ENCODE peak calls at places on chromosomes 5 and 9, in seven cellular contexts. N, O, F, V, P, Q and U are unnamed samples.

GRCh38 chr9:126304946-126305370 is 21.7 kb upstream of the MVB12B start:
- DNase-seq in F (no peak), O (no peak), N (no peak), Q (no peak), P (no peak), V (no peak), U (peak)

GRCh38 chr5:150587830-150588494 is 52.5 kb upstream of the SYNPO start:
- DNase-seq in O (no peak), N (no peak), P (peak), Q (no peak), F (no peak), V (no peak), U (no peak)

GRCh38 chr5:133876266-133876665 is 92.2 kb downstream of the C5orf15 start:
- DNase-seq in O (no peak), N (no peak), Q (no peak), P (no peak), F (no peak), V (peak), U (no peak)

GRCh38 chr9:96021616-96022444 is 146.3 kb downstream of the ERCC6L2 start:
- DNase-seq in N (no peak), F (peak), P (no peak), Q (no peak), O (no peak), V (no peak), U (no peak)

GRCh38 chr9:120403543-120403856 is 176.5 kb downstream of the CDK5RAP2 start:
- DNase-seq in F (no peak), Q (no peak), V (no peak), P (peak), O (no peak), N (no peak), U (no peak)

GRCh38 chr9:6884101-6884500 is 126.3 kb downstream of the KDM4C start:
- DNase-seq in P (no peak), V (no peak), N (no peak), F (no peak), O (no peak), Q (no peak), U (no peak)

GRCh38 chr9:76027426-76027825 is 137.0 kb downstream of the PCSK5 start:
- DNase-seq in O (no peak), V (no peak), P (no peak), N (no peak), Q (peak), F (no peak), U (no peak)

GRCh38 chr9:83208065-83208850 is 145.3 kb upstream of the RASEF start:
- DNase-seq in F (no peak), O (no peak), Q (peak), N (no peak), P (no peak), V (no peak), U (no peak)

GRCh38 chr5:169158764-169159163 is 142.2 kb downstream of the SLIT3 start:
- DNase-seq in V (no peak), N (no peak), Q (no peak), F (no peak), P (no peak), O (no peak), U (no peak)

GRCh38 chr5:157345067-157345466 is 79.1 kb downstream of the CYFIP2 start:
- DNase-seq in V (no peak), F (no peak), P (no peak), O (no peak), Q (no peak), N (no peak), U (no peak)

GRCh38 chr5:111158105-111158744 is 66.0 kb upstream of the CAMK4 start:
- DNase-seq in N (peak), Q (peak), O (peak), V (no peak), P (peak), F (peak), U (peak)
- TF ChIP-seq CTCF in N (peak), Q (no peak), O (peak), V (peak), P (peak), F (peak), U (peak)

GRCh38 chr5:124065508-124065907 is 553.5 kb downstream of the CSNK1G3 start:
- DNase-seq in V (no peak), P (no peak), F (no peak), N (no peak), Q (no peak), O (no peak), U (no peak)
- TF ChIP-seq CTCF in V (no peak), P (no peak), F (no peak), N (no peak), Q (no peak), O (no peak), U (no peak)

DNA sequence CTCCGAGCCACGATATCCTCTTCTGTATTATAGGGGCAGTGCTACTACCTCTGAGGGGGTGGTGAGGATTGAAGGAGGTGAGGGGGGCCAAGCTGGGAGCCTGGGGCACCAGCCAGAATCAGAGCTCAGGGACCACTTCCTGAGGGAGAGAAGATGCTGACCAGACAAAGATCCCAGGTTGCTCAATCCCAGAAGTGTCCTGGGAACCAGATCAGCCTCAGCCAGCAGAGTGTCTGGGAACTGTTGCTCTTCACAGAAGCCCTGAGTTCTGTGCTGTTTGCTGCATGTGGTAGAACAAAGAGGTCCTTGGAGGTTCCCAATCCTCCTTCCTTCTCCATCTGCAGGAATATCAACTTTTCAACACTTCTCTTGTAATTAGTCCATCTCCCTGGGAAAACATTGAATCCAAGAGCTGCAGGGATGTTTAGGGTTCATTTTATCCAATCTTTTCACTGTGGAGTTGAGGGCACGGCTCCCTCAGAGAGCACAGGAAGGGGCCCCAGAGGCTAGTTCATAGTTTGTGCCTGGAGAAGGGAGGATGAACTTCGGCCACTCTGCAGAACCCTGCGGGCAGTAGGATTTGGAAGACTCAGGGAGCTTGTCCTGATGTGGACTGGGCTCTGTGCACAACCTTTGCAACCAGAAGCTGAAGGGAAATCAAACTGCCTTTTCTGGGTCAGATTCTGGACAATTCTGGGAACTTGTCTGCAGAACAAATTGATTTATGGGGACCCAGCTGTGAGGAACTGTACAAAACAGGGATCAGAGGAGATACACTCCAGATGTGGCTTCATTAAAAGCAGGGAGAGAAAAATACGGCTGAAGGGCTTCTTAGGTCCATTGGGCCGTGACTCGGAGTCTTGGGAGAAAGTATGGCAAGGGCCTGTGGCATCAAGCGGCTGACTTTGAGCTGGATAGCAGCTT is 57.0 kb downstream of the GALNT12 start:
- DNase-seq in O (no peak), Q (peak), P (no peak), N (no peak), V (no peak), F (no peak), U (no peak)
- TF ChIP-seq CTCF in O (no peak), Q (no peak), P (no peak), N (no peak), V (no peak), F (no peak), U (no peak)

DNA sequence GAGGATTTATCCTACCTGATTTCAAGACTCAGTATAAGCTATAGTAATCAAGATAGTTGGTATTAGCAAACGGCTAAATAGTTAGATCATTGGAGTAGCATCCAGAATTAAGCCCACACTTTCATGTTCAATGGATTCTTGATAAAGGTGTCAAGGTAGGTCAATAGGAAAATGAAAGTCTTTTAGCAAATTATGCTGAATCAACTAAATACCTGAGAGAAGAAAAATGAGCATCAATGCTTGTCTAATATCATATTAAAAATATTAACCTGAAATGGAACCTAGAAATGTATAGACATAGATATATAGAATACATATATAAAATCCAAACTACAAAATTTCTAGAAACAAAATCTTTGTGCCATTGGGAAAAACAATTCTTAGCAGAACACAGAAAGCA is 685.6 kb downstream of the DTWD2 start:
- DNase-seq in Q (no peak), F (no peak), N (no peak), V (no peak), O (no peak), P (no peak), U (no peak)
- TF ChIP-seq CTCF in Q (no peak), F (no peak), N (no peak), V (no peak), O (no peak), P (no peak), U (no peak)

GRCh38 chr9:93391898-93392297 is 59.6 kb upstream of the FAM120A start:
- DNase-seq in V (no peak), O (no peak), F (no peak), N (no peak), P (no peak), Q (no peak), U (no peak)
- TF ChIP-seq CTCF in V (no peak), O (no peak), F (no peak), N (no peak), P (no peak), Q (no peak), U (no peak)

GRCh38 chr5:26323794-26324193 is 714.6 kb downstream of the CDH9 start:
- DNase-seq in Q (no peak), F (no peak), P (no peak), O (no peak), V (peak), N (no peak), U (no peak)

GRCh38 chr5:26326153-26326759 is 712.1 kb downstream of the CDH9 start:
- DNase-seq in V (peak), Q (no peak), F (no peak), P (no peak), O (no peak), N (no peak), U (no peak)

GRCh38 chr5:26329562-26330189 is 708.7 kb downstream of the CDH9 start:
- DNase-seq in Q (no peak), P (peak), O (no peak), V (no peak), F (no peak), N (no peak), U (no peak)
- TF ChIP-seq CTCF in Q (peak), P (peak), O (no peak), V (no peak), F (peak), N (no peak), U (peak)

GRCh38 chr5:93586948-93587918 is 4.2 kb downstream of the NR2F1 start:
- DNase-seq in O (no peak), N (no peak), P (no peak), F (no peak), V (peak), Q (no peak), U (no peak)
- TF ChIP-seq CTCF in O (no peak), N (no peak), P (no peak), F (no peak), V (no peak), Q (no peak), U (no peak)

GRCh38 chr9:135961277-135961705 is at the start of gene UBAC1:
- DNase-seq in P (peak), F (peak), O (peak), Q (peak), N (peak), V (peak), U (peak)
- TF ChIP-seq CTCF in P (no peak), F (peak), O (peak), Q (peak), N (peak), V (peak), U (no peak)